ENCODE peak calls at places on chromosomes 4 and X, in ten cellular contexts. B is activated CD4-positive, alpha-beta T cell treated with anti-CD3 and anti-CD28 coated beads, Interleukin-2, amount 50 U/mL, for 1 hour; U is K562; I is HEK293T; S is PC-3; Y is AG08396; T is CD8-positive, alpha-beta memory T cell; A is stimulated activated CD4-positive, alpha-beta T cell treated with anti-CD3 and anti-CD28 coated beads, Interleukin-4, amount 100 ng/mL, for 48 hours; Q is HFF-Myc; K is GM10248. N is an unnamed sample.

GRCh38 chrX:39903343-39903742 is 194.4 kb downstream of the BCOR start:
- DNase-seq in B (no peak), K (no peak), Y (peak), A (no peak), U (no peak), T (no peak), Q (no peak), S (peak), I (no peak), N (peak)

GRCh38 chr4:135994360-135994759 is 1537.9 kb downstream of the PCDH18 start:
- DNase-seq in K (no peak), U (no peak), I (no peak), S (no peak), A (no peak), B (no peak), Y (no peak), Q (no peak), T (no peak), N (no peak)

GRCh38 chrX:22015144-22015750 is 16.9 kb upstream of the PHEX start:
- DNase-seq in Q (no peak), K (no peak), T (no peak), A (no peak), Y (no peak), U (no peak), I (no peak), S (no peak), B (no peak), N (no peak)

GRCh38 chr4:288891-289290 is 16.4 kb downstream of the ZNF732 start:
- DNase-seq in A (no peak), B (no peak), S (peak), T (no peak), I (no peak), K (no peak), Q (no peak), U (no peak), Y (no peak), N (peak)

GRCh38 chrX:37746268-37746931 is 33.5 kb upstream of the CYBB start:
- DNase-seq in B (no peak), S (peak), T (no peak), Y (no peak), Q (no peak), K (peak), A (no peak), U (no peak), I (no peak), N (peak)

GRCh38 chrX:119541188-119541587 is 24.0 kb downstream of the STEEP1 start:
- DNase-seq in A (no peak), Q (peak), S (peak), Y (peak), U (no peak), K (no peak), T (no peak), B (no peak), I (no peak), N (peak)

GRCh38 chrX:12469296-12469695 is 321.9 kb upstream of the PRPS2 start:
- DNase-seq in I (no peak), A (no peak), T (no peak), U (no peak), K (no peak), S (peak), B (no peak), Y (no peak), Q (no peak), N (peak)

GRCh38 chr4:189090174-189090814 is 850.4 kb upstream of the FRG1 start:
- DNase-seq in I (peak), T (no peak), U (no peak), B (no peak), Q (no peak), S (peak), A (no peak), K (no peak), Y (peak), N (peak)

GRCh38 chr4:59936566-59936965 is 1263.6 kb upstream of the ADGRL3 start:
- DNase-seq in K (no peak), A (no peak), T (no peak), U (no peak), I (no peak), S (peak), Q (no peak), B (no peak), Y (no peak), N (no peak)

GRCh38 chr4:96379524-96379923 is 539.6 kb downstream of the PDHA2 start:
- DNase-seq in K (no peak), I (no peak), B (no peak), A (no peak), T (no peak), S (no peak), Q (no peak), Y (no peak), U (no peak), N (no peak)

GRCh38 chr4:59818656-59819055 is 1381.5 kb upstream of the ADGRL3 start:
- DNase-seq in T (no peak), I (no peak), S (peak), K (peak), Y (no peak), U (no peak), Q (no peak), A (peak), B (no peak), N (no peak)

GRCh38 chr4:98930311-98930865 is 1.5 kb upstream of the EIF4E start:
- DNase-seq in T (no peak), U (no peak), B (no peak), Q (no peak), I (no peak), K (no peak), Y (no peak), A (no peak), S (no peak), N (peak)

GRCh38 chrX:153778684-153779101 is 2.1 kb upstream of the SRPK3 start:
- DNase-seq in A (no peak), S (no peak), T (no peak), B (no peak), I (peak), Q (no peak), K (no peak), U (no peak), Y (no peak), N (peak)

GRCh38 chr4:143240920-143241319 is 56.2 kb downstream of the USP38 start:
- DNase-seq in A (no peak), T (no peak), I (no peak), Q (no peak), S (no peak), K (no peak), Y (no peak), U (no peak), B (no peak), N (no peak)

GRCh38 chr4:89158884-89159503 is 47.7 kb downstream of the TIGD2 start:
- DNase-seq in K (peak), S (peak), U (peak), Y (peak), B (no peak), Q (peak), I (peak), T (no peak), A (no peak), N (peak)

GRCh38 chr4:37400326-37400881 is 155.9 kb downstream of the NWD2 start:
- DNase-seq in U (no peak), A (no peak), K (peak), B (no peak), S (no peak), I (no peak), T (no peak), Q (no peak), Y (no peak), N (no peak)

GRCh38 chrX:72030431-72030830 is 101.3 kb downstream of the RTL5 start:
- DNase-seq in Q (no peak), T (no peak), K (no peak), Y (no peak), I (no peak), B (no peak), A (no peak), S (no peak), U (no peak), N (no peak)

GRCh38 chrX:153957224-153957623 is 12.8 kb upstream of the RENBP start:
- DNase-seq in U (no peak), Q (no peak), A (no peak), I (no peak), T (no peak), S (no peak), B (no peak), Y (no peak), K (no peak), N (no peak)

GRCh38 chrX:119118780-119119395 is 8.7 kb downstream of the KIAA1210 start:
- DNase-seq in S (peak), B (peak), I (peak), Y (peak), A (peak), T (peak), K (peak), Q (no peak), U (peak), N (peak)

GRCh38 chr4:96326846-96327245 is 487.0 kb downstream of the PDHA2 start:
- DNase-seq in S (peak), Q (no peak), A (no peak), U (no peak), I (no peak), B (no peak), K (no peak), T (no peak), Y (no peak), N (peak)

GRCh38 chr4:52982246-52982950 is 120.3 kb downstream of the RASL11B start:
- DNase-seq in A (no peak), S (peak), K (no peak), Q (no peak), I (peak), Y (peak), U (peak), B (no peak), T (no peak), N (peak)

GRCh38 chr4:106551724-106552123 is 183.1 kb upstream of the GIMD1 start:
- DNase-seq in Q (no peak), A (no peak), U (no peak), K (no peak), T (no peak), S (no peak), B (no peak), Y (no peak), I (no peak), N (no peak)

GRCh38 chr4:39464886-39465501 is 6.1 kb downstream of the LIAS start:
- DNase-seq in I (peak), Q (peak), T (no peak), B (no peak), K (no peak), S (peak), Y (peak), A (no peak), U (peak), N (peak)

GRCh38 chr4:150816491-150816890 is 198.6 kb downstream of the LRBA start:
- DNase-seq in Y (no peak), U (no peak), S (no peak), A (no peak), T (no peak), K (no peak), I (no peak), B (no peak), Q (no peak), N (no peak)

GRCh38 chrX:32673193-32673592 is 538.2 kb downstream of the DMD start:
- DNase-seq in B (no peak), S (peak), I (no peak), U (no peak), Y (no peak), A (no peak), Q (no peak), K (no peak), T (no peak), N (peak)

GRCh38 chrX:12811658-12812057 is 20.4 kb downstream of the PRPS2 start:
- DNase-seq in I (no peak), A (no peak), Q (no peak), B (no peak), S (no peak), T (no peak), U (no peak), Y (no peak), K (no peak), N (no peak)

GRCh38 chr4:139550724-139551429 is 5.1 kb downstream of the SETD7 start:
- DNase-seq in S (no peak), I (peak), Q (no peak), A (no peak), B (no peak), T (no peak), U (no peak), K (no peak), Y (no peak), N (no peak)

GRCh38 chrX:105869676-105870075 is 47.3 kb downstream of the NRK start:
- DNase-seq in S (peak), A (no peak), I (no peak), Q (no peak), T (no peak), Y (no peak), K (no peak), B (no peak), U (no peak), N (peak)

GRCh38 chrX:10598540-10598939 is 21.8 kb downstream of the MID1 start:
- DNase-seq in I (no peak), U (no peak), A (no peak), K (no peak), B (no peak), T (no peak), Y (no peak), Q (no peak), S (no peak), N (no peak)

GRCh38 chrX:47156611-47157520 is 11.8 kb downstream of the RBM10 start:
- DNase-seq in T (no peak), Y (no peak), B (no peak), A (no peak), I (peak), K (no peak), S (no peak), U (no peak), Q (no peak), N (no peak)